ENCODE peak calls at places on chromosome 16, in four cellular contexts. R, T, A and F are unnamed samples.

GRCh38 chr16:55510185-55510805 is 1.4 kb downstream of the LPCAT2 start:
- DNase-seq in R (no peak), T (no peak), A (no peak), F (no peak)

GRCh38 chr16:53501216-53501859 is 1.7 kb downstream of the AKTIP start:
- DNase-seq in R (no peak), T (no peak), A (no peak), F (no peak)

GRCh38 chr16:69069504-69069903 is 35.9 kb upstream of the HAS3 start:
- DNase-seq in T (no peak), A (no peak), R (no peak), F (no peak)

GRCh38 chr16:68446941-68447675 is 1.2 kb downstream of the SMPD3 start:
- DNase-seq in T (no peak), A (no peak), R (peak; percentile 33), F (peak; percentile 2)

GRCh38 chr16:67939507-67940435 is 3.1 kb upstream of the PSMB10 start:
- DNase-seq in T (peak; percentile 56), A (no peak), R (no peak), F (no peak)

GRCh38 chr16:81553080-81553813 is 108.6 kb downstream of the CMIP start:
- DNase-seq in A (no peak), R (no peak), T (no peak), F (no peak)

GRCh38 chr16:11032922-11033291 is 88.5 kb downstream of the CLEC16A start:
- DNase-seq in A (no peak), T (no peak), R (no peak), F (no peak)

GRCh38 chr16:85058909-85059308 is 31.3 kb downstream of the KIAA0513 start:
- DNase-seq in A (no peak), R (no peak), T (no peak), F (no peak)

GRCh38 chr16:19774024-19774423 is 56.0 kb downstream of the IQCK start:
- DNase-seq in R (no peak), A (no peak), T (no peak), F (no peak)

GRCh38 chr16:80924372-80924978 is 82.2 kb downstream of the CMC2 start:
- DNase-seq in R (peak; percentile 87), A (no peak), T (peak; percentile 43), F (peak; percentile 57)

GRCh38 chr16:69513180-69513966 is 52.4 kb upstream of the NFAT5 start:
- DNase-seq in R (no peak), T (no peak), A (no peak), F (no peak)

GRCh38 chr16:32116080-32116479 is 137.0 kb upstream of the TP53TG3D start:
- DNase-seq in T (no peak), A (no peak), R (no peak), F (no peak)

GRCh38 chr16:2816751-2817495 is at the start of gene PRSS21:
- DNase-seq in R (peak; percentile 67), T (no peak), A (no peak), F (no peak)

GRCh38 chr16:54290203-54291106 is 3.9 kb upstream of the IRX3 start:
- DNase-seq in A (no peak), R (peak; percentile 38), T (no peak), F (no peak)

GRCh38 chr16:89828199-89828869 is at the start of gene SPIRE2:
- DNase-seq in T (peak; percentile 70), R (peak; percentile 80), A (peak; percentile 49), F (peak; percentile 68)

GRCh38 chr16:69166946-69167930 is 19.7 kb upstream of the SNTB2 start:
- DNase-seq in A (no peak), T (no peak), R (no peak), F (no peak)

GRCh38 chr16:53707671-53708070 is 3.7 kb downstream of the FTO start:
- DNase-seq in A (no peak), T (no peak), R (no peak), F (no peak)

GRCh38 chr16:67430504-67431076 is 331 bp upstream of the HSD11B2 start:
- DNase-seq in R (no peak), T (peak; percentile 63), A (peak; percentile 7), F (no peak)

GRCh38 chr16:67951485-67951884 is 7.6 kb upstream of the LCAT start:
- DNase-seq in A (no peak), T (no peak), R (no peak), F (no peak)

DNA sequence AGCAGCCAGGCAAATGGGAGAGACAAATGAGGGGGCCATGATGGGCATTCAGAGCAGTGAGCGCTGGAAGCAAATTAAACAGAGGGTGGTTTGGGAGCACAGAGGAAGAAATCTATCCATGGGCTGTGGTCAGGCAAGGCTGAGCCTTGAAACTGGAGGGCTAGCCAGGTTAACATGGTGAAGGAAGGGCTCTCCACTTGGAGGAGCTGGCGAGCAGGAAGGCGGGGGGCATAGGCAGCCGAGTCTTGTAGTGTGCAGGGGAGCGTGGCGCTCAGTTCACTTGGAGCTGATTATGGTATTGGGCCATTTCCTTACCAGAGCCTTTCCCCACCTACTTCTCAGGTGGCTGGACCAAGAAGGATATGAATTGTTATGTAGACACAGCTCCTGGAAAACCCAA is 189.7 kb downstream of the SNX29 start:
- DNase-seq in T (no peak), R (peak; percentile 35), A (no peak), F (no peak)
- TF ChIP-seq CTCF in T (no peak), R (no peak), A (no peak), F (no peak)

GRCh38 chr16:27368358-27368722 is 33.6 kb upstream of the IL21R start:
- DNase-seq in R (no peak), A (no peak), T (no peak), F (no peak)
- TF ChIP-seq CTCF in R (no peak), A (no peak), T (peak; percentile 1), F (no peak)

GRCh38 chr16:51062039-51062438 is 89.0 kb downstream of the SALL1 start:
- DNase-seq in T (no peak), A (no peak), R (no peak), F (no peak)
- TF ChIP-seq CTCF in T (no peak), A (no peak), R (no peak), F (no peak)

GRCh38 chr16:88754912-88755744 is 29.9 kb downstream of the PIEZO1 start:
- DNase-seq in A (no peak), R (peak; percentile 72), T (no peak), F (no peak)
- TF ChIP-seq CTCF in A (no peak), R (no peak), T (no peak), F (peak; percentile 56)

DNA sequence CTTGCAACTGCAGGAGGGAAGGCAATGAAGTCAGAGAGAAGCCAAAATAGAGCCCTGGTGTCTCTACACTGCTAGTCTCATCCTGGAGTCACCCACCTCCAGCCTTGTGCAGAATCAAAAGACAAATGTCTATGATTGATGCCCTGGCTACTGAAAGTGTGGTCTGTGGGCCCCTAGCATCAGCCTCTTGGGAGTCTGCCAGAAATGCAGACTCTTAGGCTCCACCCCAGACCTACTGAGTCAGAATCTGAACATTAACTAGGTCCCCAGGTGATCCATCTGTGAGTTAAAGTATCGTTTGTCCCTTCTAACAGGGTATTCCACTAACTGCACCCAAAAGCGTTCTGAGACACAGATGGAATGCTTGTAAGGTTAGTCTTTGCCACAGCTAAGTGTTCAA is 21.2 kb downstream of the EARS2 start:
- DNase-seq in R (no peak), T (no peak), A (no peak), F (no peak)
- TF ChIP-seq CTCF in R (no peak), T (no peak), A (no peak), F (no peak)

GRCh38 chr16:7615565-7615964 is 282.9 kb downstream of the RBFOX1 start:
- DNase-seq in R (no peak), A (no peak), T (no peak), F (no peak)
- TF ChIP-seq CTCF in R (no peak), A (no peak), T (no peak), F (no peak)

GRCh38 chr16:12098429-12099310 is 122.1 kb downstream of the SNX29 start:
- DNase-seq in A (no peak), T (no peak), R (no peak), F (no peak)
- TF ChIP-seq CTCF in A (no peak), T (no peak), R (no peak), F (no peak)

GRCh38 chr16:4327782-4328579 is 12.1 kb downstream of the GLIS2 start:
- DNase-seq in T (peak; percentile 82), R (peak; percentile 89), A (peak; percentile 37), F (peak; percentile 68)
- TF ChIP-seq CTCF in T (peak; percentile 36), R (no peak), A (peak; percentile 36), F (peak; percentile 65)

GRCh38 chr16:29708917-29709600 is 30.1 kb downstream of the QPRT start:
- DNase-seq in A (no peak), T (no peak), R (peak; percentile 74), F (no peak)

GRCh38 chr16:29714972-29715371 is 30.8 kb downstream of the C16orf54 start:
- DNase-seq in A (no peak), R (no peak), T (no peak), F (no peak)

GRCh38 chr16:29712770-29713169 is 33.0 kb downstream of the C16orf54 start:
- DNase-seq in T (no peak), A (no peak), R (no peak), F (no peak)

GRCh38 chr16:29714396-29714795 is 31.4 kb downstream of the C16orf54 start:
- DNase-seq in A (no peak), R (no peak), T (no peak), F (no peak)

GRCh38 chr16:29710227-29711219 is 31.5 kb downstream of the QPRT start:
- DNase-seq in T (no peak), A (peak; percentile 11), R (no peak), F (peak; percentile 26)
- TF ChIP-seq CTCF in T (peak; percentile 55), A (peak; percentile 74), R (peak; percentile 38), F (peak; percentile 76)